ENCODE peak calls at places on chromosomes 13 and 19, in eight cellular contexts. D is activated T-cell treated with anti-CD3 and anti-CD28 coated beads for 1 hour; W is CD4-positive, alpha-beta T cell; H is nephron progenitor cell; Z is CD8-positive, alpha-beta T cell; Y is stimulated activated CD4-positive, alpha-beta T cell treated with anti-CD3 and anti-CD28 coated beads, TNF-alpha, amount 100 ng/mL, for 24 hours; O is PC-9; N is activated naive CD8-positive, alpha-beta T cell treated with anti-CD3 and anti-CD28 coated beads, Interleukin-2, amount 10 ng/mL, durations not matched to agents 7 days and 5 days. M is an unnamed sample.

GRCh38 chr19:48798937-48799336 is 11.9 kb downstream of the BCAT2 start:
- DNase-seq in W (no peak), D (no peak), H (no peak), Z (no peak), O (no peak), Y (no peak), N (no peak), M (no peak)

GRCh38 chr19:52138614-52139290 is 986 bp downstream of the ZNF616 start:
- DNase-seq in O (no peak), Z (peak), W (no peak), N (no peak), Y (no peak), H (peak), D (no peak), M (peak)

GRCh38 chr13:97142452-97142851 is 79.7 kb upstream of the MBNL2 start:
- DNase-seq in Z (no peak), H (no peak), N (no peak), D (no peak), O (peak), Y (no peak), W (no peak), M (no peak)

GRCh38 chr19:51097166-51097736 is 11.0 kb downstream of the CTU1 start:
- DNase-seq in H (peak), Z (peak), N (peak), W (peak), D (peak), O (peak), Y (peak), M (no peak)

GRCh38 chr13:112831196-112831595 is 137.8 kb upstream of the MCF2L start:
- DNase-seq in Y (no peak), N (no peak), Z (no peak), H (no peak), W (no peak), O (no peak), D (no peak), M (no peak)

GRCh38 chr19:33883869-33884519 is 87.3 kb downstream of the KCTD15 start:
- DNase-seq in H (no peak), D (no peak), N (no peak), Y (no peak), W (no peak), Z (no peak), O (no peak), M (no peak)

GRCh38 chr19:372306-372890 is 27.8 kb upstream of the MIER2 start:
- DNase-seq in N (no peak), O (no peak), Z (no peak), H (no peak), W (no peak), Y (no peak), D (no peak), M (no peak)

GRCh38 chr19:58409010-58409790 is 751 bp downstream of the ZNF584 start:
- DNase-seq in Z (no peak), O (no peak), W (no peak), N (peak), H (peak), Y (no peak), D (no peak), M (no peak)

GRCh38 chr13:89401209-89401810 is 1730.1 kb downstream of the SLITRK5 start:
- DNase-seq in Z (no peak), W (no peak), H (no peak), O (peak), D (no peak), N (no peak), Y (no peak), M (no peak)

GRCh38 chr13:48161530-48162179 is 66.8 kb upstream of the MED4 start:
- DNase-seq in D (no peak), O (no peak), Z (no peak), N (no peak), H (no peak), Y (no peak), W (no peak), M (no peak)

GRCh38 chr13:77345150-77345780 is 18.4 kb upstream of the MYCBP2 start:
- DNase-seq in H (no peak), D (no peak), Z (no peak), N (no peak), Y (no peak), W (no peak), O (peak), M (peak)

GRCh38 chr19:14138576-14139265 is 2.3 kb upstream of the ASF1B start:
- DNase-seq in H (no peak), D (no peak), Z (no peak), O (no peak), N (no peak), W (no peak), Y (no peak), M (no peak)

GRCh38 chr13:80778302-80778701 is 437.4 kb upstream of the SPRY2 start:
- DNase-seq in Y (no peak), N (no peak), H (no peak), Z (no peak), D (no peak), W (no peak), O (no peak), M (no peak)

GRCh38 chr19:2329162-2329505 is 650 bp downstream of the SPPL2B start:
- DNase-seq in N (no peak), H (no peak), D (no peak), W (no peak), Z (no peak), Y (no peak), O (no peak), M (no peak)

GRCh38 chr19:12913011-12913561 is 6.0 kb downstream of the SYCE2 start:
- DNase-seq in N (no peak), H (peak), Z (no peak), O (no peak), Y (no peak), W (no peak), D (no peak), M (peak)

GRCh38 chr13:99406799-99407201 is 94.5 kb upstream of the TM9SF2 start:
- DNase-seq in H (no peak), Z (no peak), D (no peak), N (no peak), Y (no peak), W (no peak), O (no peak), M (no peak)

GRCh38 chr13:76929975-76930374 is 18.3 kb upstream of the ACOD1 start:
- DNase-seq in H (no peak), O (no peak), W (no peak), Y (no peak), Z (no peak), D (no peak), N (no peak), M (no peak)

GRCh38 chr13:60267498-60268202 is 103.9 kb upstream of the DIAPH3 start:
- DNase-seq in Z (peak), O (no peak), W (peak), Y (peak), N (peak), D (no peak), H (peak), M (no peak)

GRCh38 chr19:13817018-13817614 is 21.9 kb downstream of the ZSWIM4 start:
- DNase-seq in Y (no peak), W (no peak), D (no peak), N (no peak), H (peak), Z (no peak), O (no peak), M (peak)

GRCh38 chr13:107192289-107192688 is 624.4 kb upstream of the ARGLU1 start:
- DNase-seq in W (no peak), H (no peak), Z (no peak), D (no peak), O (no peak), N (no peak), Y (no peak), M (no peak)

GRCh38 chr19:41866284-41866683 is 6.2 kb downstream of the RPS19 start:
- DNase-seq in Y (no peak), H (no peak), N (no peak), O (no peak), W (no peak), D (no peak), Z (no peak), M (no peak)

GRCh38 chr13:90415902-90416301 is 931.6 kb upstream of the MIR17HG start:
- DNase-seq in Y (no peak), H (no peak), W (no peak), N (no peak), D (no peak), O (no peak), Z (no peak), M (no peak)

GRCh38 chr13:99417151-99417820 is 84.0 kb upstream of the TM9SF2 start:
- DNase-seq in H (peak), Y (no peak), O (no peak), Z (peak), W (no peak), D (no peak), N (no peak), M (no peak)

GRCh38 chr13:102309110-102309509 is 92.7 kb downstream of the FGF14 start:
- DNase-seq in W (no peak), D (no peak), N (no peak), O (no peak), Y (no peak), Z (no peak), H (no peak), M (peak)

GRCh38 chr13:96817336-96817941 is 176.8 kb downstream of the OXGR1 start:
- DNase-seq in O (no peak), Y (no peak), N (no peak), H (no peak), W (no peak), D (no peak), Z (no peak), M (peak)

GRCh38 chr19:55345101-55345817 is 5.6 kb downstream of the KMT5C start:
- DNase-seq in O (peak), Y (no peak), Z (no peak), D (no peak), W (no peak), N (no peak), H (no peak), M (no peak)

GRCh38 chr13:32941368-32941767 is 74.9 kb upstream of the KL start:
- DNase-seq in W (no peak), O (no peak), D (no peak), Y (no peak), N (no peak), H (no peak), Z (no peak), M (no peak)

GRCh38 chr19:46600393-46601317 is 475 bp upstream of the CALM3 start:
- DNase-seq in Y (peak), H (peak), D (peak), Z (peak), W (peak), O (peak), N (peak), M (peak)

GRCh38 chr13:78603240-78603947 is at the start of gene POU4F1:
- DNase-seq in W (no peak), O (no peak), N (peak), D (no peak), Y (peak), H (peak), Z (no peak), M (peak)

GRCh38 chr19:4707956-4708650 is 15.5 kb downstream of the DPP9 start:
- DNase-seq in O (no peak), Z (no peak), W (no peak), H (no peak), D (no peak), N (no peak), Y (no peak), M (no peak)

GRCh38 chr19:36771275-36772231 is 1.1 kb downstream of the ZNF850 start:
- DNase-seq in H (peak), D (no peak), O (peak), W (no peak), Z (no peak), N (peak), Y (no peak), M (no peak)

GRCh38 chr13:52846567-52847321 is 1.7 kb downstream of the PCDH8 start:
- DNase-seq in H (peak), O (no peak), Z (no peak), D (no peak), W (no peak), N (peak), Y (no peak), M (no peak)

GRCh38 chr19:16359074-16359473 is 34.4 kb downstream of the KLF2 start:
- DNase-seq in D (no peak), N (no peak), O (no peak), W (no peak), H (no peak), Z (no peak), Y (no peak), M (no peak)

GRCh38 chr19:42568006-42568405 is 26.7 kb downstream of the CEACAM8 start:
- DNase-seq in Y (no peak), Z (no peak), H (no peak), N (no peak), O (no peak), D (no peak), W (no peak), M (no peak)

GRCh38 chr19:35063940-35064818 is 22.7 kb downstream of the HPN start:
- DNase-seq in H (no peak), Y (no peak), O (peak), Z (no peak), D (no peak), W (no peak), N (no peak), M (no peak)

M was measured in NCI-H187.